ENCODE peak calls at places on chromosomes 7 and 10, in six cellular contexts. Y is tibial artery, X is thoracic aorta, P is breast epithelium, D is brain microvascular endothelial cell, R is colonic mucosa. W is an unnamed sample. For H3K36me3, the result is how much of the 10 kb centered on the place peaks cover.

GRCh38 chr7:138458576-138459234 is 1.4 kb upstream of the TRIM24 start:
- DNase-seq in Y (no peak), X (no peak), P (no peak), D (no peak), R (no peak), W (no peak)

GRCh38 chr10:92238586-92239098 is 52.2 kb downstream of the CPEB3 start:
- DNase-seq in Y (peak), X (no peak), P (peak), D (peak), R (peak), W (peak)

GRCh38 chr10:128463991-128464755 is 337.9 kb upstream of the MKI67 start:
- DNase-seq in Y (no peak), X (no peak), P (no peak), D (peak), R (peak), W (peak)

GRCh38 chr7:85851571-85852193 is 664.8 kb upstream of the SEMA3D start:
- DNase-seq in Y (no peak), X (no peak), P (no peak), D (no peak), R (no peak), W (peak)

GRCh38 chr10:30413996-30414576 is 19.9 kb upstream of the MAP3K8 start:
- DNase-seq in Y (no peak), X (no peak), P (no peak), D (peak), R (peak), W (peak)

GRCh38 chr10:13815766-13816165 is 229.0 kb downstream of the PRPF18 start:
- DNase-seq in Y (no peak), X (no peak), P (no peak), D (peak), R (no peak), W (peak)

GRCh38 chr7:116030626-116031276 is at the start of gene TFEC:
- DNase-seq in Y (no peak), X (no peak), P (no peak), D (peak), R (no peak), W (peak)

GRCh38 chr10:103905441-103905840 is 12.5 kb downstream of the STN1 start:
- DNase-seq in Y (no peak), X (no peak), P (no peak), D (no peak), R (no peak), W (no peak)

GRCh38 chr7:32093415-32094408 is 23.5 kb upstream of the PDE1C start:
- DNase-seq in Y (peak), X (peak), P (peak), D (peak), R (no peak), W (peak)

GRCh38 chr7:157269341-157270059 is 67.3 kb upstream of the DNAJB6 start:
- DNase-seq in Y (no peak), X (no peak), P (no peak), D (no peak), R (no peak), W (no peak)

GRCh38 chr7:157267956-157268355 is 68.8 kb upstream of the DNAJB6 start:
- DNase-seq in Y (no peak), X (no peak), P (no peak), D (no peak), R (no peak), W (no peak)

GRCh38 chr7:157270060-157270444 is 66.8 kb upstream of the DNAJB6 start:
- DNase-seq in Y (no peak), X (no peak), P (no peak), D (no peak), R (no peak), W (no peak)

GRCh38 chr7:157267516-157267915 is 69.3 kb upstream of the DNAJB6 start:
- DNase-seq in Y (no peak), X (no peak), P (no peak), D (no peak), R (no peak), W (no peak)

GRCh38 chr7:157268540-157268939 is 68.3 kb upstream of the DNAJB6 start:
- DNase-seq in Y (no peak), X (no peak), P (no peak), D (no peak), R (no peak), W (peak)
- H3K36me3 ChIP-seq in Y (under half), X (under half), P (under half), D (under half), R (under half), W (under half)

DNA sequence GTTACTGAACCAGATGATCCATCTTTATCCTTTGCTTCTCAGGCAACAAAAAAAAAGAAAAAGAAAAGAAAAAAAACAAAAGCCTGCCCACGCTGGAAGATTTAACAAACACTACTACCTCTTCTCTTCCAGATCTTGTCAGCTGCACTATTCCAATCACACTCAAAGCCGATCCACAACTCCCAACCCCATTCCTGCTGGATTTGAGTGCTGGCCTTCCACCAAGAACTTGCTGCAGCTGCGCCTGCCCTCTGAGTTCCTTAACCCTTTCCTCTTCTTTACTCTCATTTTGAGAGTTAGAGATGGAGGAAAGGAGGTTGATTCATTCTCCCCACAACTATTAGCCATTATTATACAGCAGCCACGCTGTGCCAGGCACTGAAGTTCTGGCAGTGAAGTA is 16.0 kb upstream of the ITGA8 start:
- DNase-seq in Y (no peak), X (no peak), P (no peak), D (no peak), R (no peak), W (no peak)
- TF ChIP-seq CTCF in Y (no peak), X (no peak), P (no peak), D (no peak), R (no peak), W (no peak)

GRCh38 chr10:133400624-133401424 is 6.9 kb downstream of the MTG1 start:
- DNase-seq in Y (no peak), X (no peak), P (no peak), D (no peak), R (no peak), W (no peak)
- H3K36me3 ChIP-seq in Y (under half), X (under half), P (under half), D (half or more), R (under half), W (under half)

GRCh38 chr7:104862719-104863118 is 151.3 kb upstream of the KMT2E start:
- DNase-seq in Y (no peak), X (no peak), P (no peak), D (peak), R (no peak), W (no peak)
- TF ChIP-seq CTCF in Y (no peak), X (no peak), P (no peak), D (peak), R (no peak), W (no peak)

DNA sequence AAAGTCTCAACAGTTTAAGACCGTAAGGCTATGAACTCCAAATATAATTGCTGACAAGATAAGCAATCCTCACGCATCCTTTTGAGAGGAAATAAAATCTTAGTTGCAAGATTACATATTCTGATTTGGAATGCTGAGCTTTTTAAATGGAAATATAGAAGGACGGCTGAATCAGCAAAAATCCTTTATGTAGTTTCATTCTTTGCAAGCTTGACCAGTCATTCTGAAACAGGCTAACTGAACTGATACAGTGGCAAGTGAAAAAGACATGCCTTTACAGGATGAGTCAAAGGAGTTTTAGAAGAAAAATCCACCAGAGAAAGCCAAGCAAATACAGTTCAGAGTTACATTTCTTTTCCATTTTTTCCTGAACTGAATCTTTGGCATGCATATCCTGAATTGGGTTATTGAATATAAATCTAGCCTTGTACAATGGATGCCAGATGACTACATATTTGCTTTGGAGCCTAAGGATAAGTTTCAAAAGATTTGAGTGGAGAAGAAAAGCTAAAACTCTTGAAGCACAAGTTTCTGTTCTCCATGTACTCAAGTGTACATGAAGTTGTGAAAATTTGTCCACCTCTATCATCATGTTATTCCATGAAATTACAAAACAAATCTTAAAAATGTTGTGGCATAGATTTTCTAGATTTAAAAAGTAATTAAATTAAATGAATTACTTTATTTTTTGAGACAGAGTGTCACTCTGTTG is 4.4 kb downstream of the VIM start:
- DNase-seq in Y (no peak), X (no peak), P (no peak), D (no peak), R (no peak), W (no peak)
- H3K36me3 ChIP-seq in Y (half or more), X (half or more), P (under half), D (half or more), R (under half), W (under half)

GRCh38 chr7:139767561-139767982 is 10.2 kb downstream of the HIPK2 start:
- DNase-seq in Y (no peak), X (no peak), P (no peak), D (no peak), R (no peak), W (no peak)

GRCh38 chr7:139768249-139768824 is 9.5 kb downstream of the HIPK2 start:
- DNase-seq in Y (no peak), X (no peak), P (no peak), D (no peak), R (no peak), W (no peak)

GRCh38 chr7:139772115-139772514 is 5.7 kb downstream of the HIPK2 start:
- DNase-seq in Y (no peak), X (no peak), P (no peak), D (no peak), R (no peak), W (no peak)

GRCh38 chr7:139771001-139771956 is 6.5 kb downstream of the HIPK2 start:
- DNase-seq in Y (no peak), X (no peak), P (no peak), D (peak), R (no peak), W (peak)

DNA sequence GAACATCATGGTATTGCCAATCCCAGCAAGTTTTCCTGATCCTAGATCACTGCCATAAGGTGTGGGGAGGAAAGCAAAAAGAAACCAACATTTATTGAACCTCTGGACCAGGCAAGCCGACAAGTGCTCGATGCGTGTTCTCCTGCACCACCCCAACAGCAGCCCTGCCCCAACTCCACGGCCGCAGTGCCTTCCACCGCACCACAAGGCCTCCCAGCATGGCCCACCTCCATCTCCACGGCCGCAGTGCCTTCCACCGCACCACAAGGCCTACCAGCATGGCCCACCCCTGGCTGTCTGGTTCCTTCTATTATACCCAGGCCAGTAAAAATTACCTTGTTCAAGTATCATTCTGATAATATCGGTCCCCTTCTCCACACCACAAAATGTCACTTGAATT is 8.7 kb downstream of the HIPK2 start:
- DNase-seq in Y (no peak), X (no peak), P (no peak), D (no peak), R (no peak), W (no peak)
- TF ChIP-seq CTCF in Y (no peak), X (no peak), P (no peak), D (no peak), R (no peak), W (no peak)

W was measured in bronchial epithelial cell.